ENCODE peak calls at places on chromosomes 5 and 9, in ten cellular contexts. X is HCT116; I is aorta; R is AG09309; M is lower lobe of right lung; O is heart left ventricle; H is HAP-1; C is cardiac fibroblast; W is lower leg skin; F is CD8-positive, alpha-beta memory T cell. Z is an unnamed sample.

GRCh38 chr5:167020418-167020817 is 1271.0 kb upstream of the WWC1 start:
- DNase-seq in H (no peak), W (no peak), O (no peak), F (no peak), X (no peak), R (no peak), I (no peak), C (no peak), M (no peak), Z (no peak)

GRCh38 chr5:103472820-103473219 is 89.8 kb downstream of the NUDT12 start:
- DNase-seq in F (no peak), M (no peak), H (no peak), I (no peak), X (no peak), O (no peak), C (peak; percentile 76), R (no peak), W (no peak), Z (no peak)

GRCh38 chr9:137302176-137303030 is at the start of gene NRARP:
- DNase-seq in W (peak; percentile 83), M (peak; percentile 94), R (no peak), O (peak; percentile 95), H (peak; percentile 76), I (peak; percentile 91), C (peak; percentile 77), F (peak; percentile 92), X (peak; percentile 60), Z (peak; percentile 96)

GRCh38 chr9:114005371-114006154 is 72.5 kb downstream of the AMBP start:
- DNase-seq in C (no peak), I (no peak), H (no peak), F (no peak), X (no peak), O (no peak), M (no peak), W (peak; percentile 5), R (no peak), Z (peak; percentile 61)

GRCh38 chr9:129143461-129143927 is 32.3 kb downstream of the PTPA start:
- DNase-seq in F (no peak), C (peak; percentile 69), O (peak; percentile 85), H (no peak), I (peak; percentile 78), R (no peak), M (peak; percentile 66), X (no peak), W (no peak), Z (peak; percentile 94)

GRCh38 chr9:70352356-70352755 is 62.1 kb downstream of the KLF9 start:
- DNase-seq in F (no peak), X (no peak), W (no peak), I (no peak), H (no peak), R (peak; percentile 21), M (no peak), C (peak; percentile 66), O (no peak), Z (no peak)

GRCh38 chr5:1519631-1520141 is 4.1 kb downstream of the LPCAT1 start:
- DNase-seq in I (peak; percentile 41), X (no peak), O (peak; percentile 13), H (no peak), W (no peak), M (no peak), R (no peak), F (no peak), C (no peak), Z (peak; percentile 60)

GRCh38 chr5:123722451-123722850 is 210.5 kb downstream of the CSNK1G3 start:
- DNase-seq in M (no peak), F (no peak), X (no peak), H (no peak), I (no peak), W (no peak), R (no peak), O (no peak), C (peak; percentile 19), Z (no peak)

GRCh38 chr9:111728617-111729366 is 65.9 kb downstream of the SHOC1 start:
- DNase-seq in M (no peak), I (no peak), W (no peak), R (peak; percentile 77), C (peak; percentile 95), X (peak; percentile 87), O (no peak), F (no peak), H (no peak), Z (no peak)
- H3K4me3 ChIP-seq in M (no peak overlapping the region), I (no peak overlapping the region), W (no peak overlapping the region), R (no peak overlapping the region), C (no peak overlapping the region), X (peak overlapping the region; percentile 19), O (no peak overlapping the region), F (no peak overlapping the region), H (no peak overlapping the region), Z (no peak overlapping the region)

GRCh38 chr5:175840050-175840841 is 31.1 kb upstream of the CPLX2 start:
- DNase-seq in W (no peak), O (no peak), C (peak; percentile 50), H (no peak), M (no peak), I (no peak), F (peak; percentile 8), R (no peak), X (no peak), Z (no peak)

GRCh38 chr5:175845229-175845628 is 26.1 kb upstream of the CPLX2 start:
- DNase-seq in R (no peak), I (no peak), O (no peak), X (no peak), M (no peak), H (no peak), F (no peak), C (no peak), W (no peak), Z (no peak)

GRCh38 chr5:175844174-175844573 is 27.2 kb upstream of the CPLX2 start:
- DNase-seq in X (no peak), O (no peak), M (no peak), H (no peak), I (no peak), W (no peak), F (no peak), C (no peak), R (no peak), Z (no peak)

GRCh38 chr5:175842947-175843793 is 28.2 kb upstream of the CPLX2 start:
- DNase-seq in M (no peak), H (no peak), W (no peak), I (no peak), C (peak; percentile 56), O (no peak), F (no peak), R (peak; percentile 46), X (no peak), Z (no peak)

GRCh38 chr5:175842506-175842905 is 28.9 kb upstream of the CPLX2 start:
- DNase-seq in F (no peak), R (no peak), H (no peak), X (no peak), O (no peak), C (no peak), W (no peak), I (no peak), M (no peak), Z (no peak)
- H3K4me3 ChIP-seq in F (no peak overlapping the region), R (no peak overlapping the region), H (no peak overlapping the region), X (peak overlapping the region; percentile 10), O (no peak overlapping the region), C (no peak overlapping the region), W (no peak overlapping the region), I (no peak overlapping the region), M (no peak overlapping the region), Z (no peak overlapping the region)

DNA sequence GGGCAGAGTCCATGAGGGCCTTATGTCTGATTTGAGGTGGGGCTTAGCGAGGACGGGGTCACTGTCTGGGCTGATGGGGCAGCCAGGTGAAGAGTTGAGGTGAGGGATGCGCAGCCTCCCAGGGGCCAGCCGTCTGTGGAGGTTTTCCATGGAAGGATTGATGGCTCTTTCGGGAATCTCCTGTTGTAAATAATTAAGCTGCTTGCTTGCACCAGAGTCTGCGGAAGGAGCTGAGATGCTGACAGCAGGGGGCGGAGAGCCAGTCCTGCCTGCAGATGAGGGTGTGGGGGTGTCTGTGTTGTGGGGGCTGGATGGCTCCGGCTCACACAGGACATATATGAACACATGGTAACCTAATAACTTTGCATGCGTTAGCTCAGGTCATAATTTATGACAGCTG is 36.6 kb upstream of the SEMA4D start:
- DNase-seq in W (no peak), M (no peak), F (no peak), X (no peak), I (no peak), H (no peak), C (no peak), R (no peak), O (no peak), Z (no peak)
- H3K4me3 ChIP-seq in W (no peak overlapping the region), M (no peak overlapping the region), F (no peak overlapping the region), X (no peak overlapping the region), I (no peak overlapping the region), H (no peak overlapping the region), C (no peak overlapping the region), R (no peak overlapping the region), O (no peak overlapping the region), Z (no peak overlapping the region)

GRCh38 chr9:97501177-97501971 is at the start of gene TMOD1:
- DNase-seq in F (no peak), M (peak; percentile 78), I (peak; percentile 73), H (peak; percentile 43), C (peak; percentile 25), R (no peak), O (peak; percentile 85), W (no peak), X (peak; percentile 23), Z (peak; percentile 82)

GRCh38 chr9:97502984-97503861 is 1.8 kb downstream of the TMOD1 start:
- DNase-seq in R (no peak), O (no peak), X (no peak), C (no peak), I (no peak), H (no peak), W (no peak), M (no peak), F (no peak), Z (no peak)

GRCh38 chr9:97503862-97504210 is 2.4 kb downstream of the TMOD1 start:
- DNase-seq in M (no peak), R (no peak), I (no peak), O (no peak), C (no peak), F (no peak), X (no peak), H (no peak), W (no peak), Z (no peak)

GRCh38 chr9:97501972-97502221 is 431 bp downstream of the TMOD1 start:
- DNase-seq in M (no peak), O (no peak), W (no peak), H (no peak), I (no peak), C (no peak), X (no peak), R (no peak), F (no peak), Z (peak; percentile 78)

DNA sequence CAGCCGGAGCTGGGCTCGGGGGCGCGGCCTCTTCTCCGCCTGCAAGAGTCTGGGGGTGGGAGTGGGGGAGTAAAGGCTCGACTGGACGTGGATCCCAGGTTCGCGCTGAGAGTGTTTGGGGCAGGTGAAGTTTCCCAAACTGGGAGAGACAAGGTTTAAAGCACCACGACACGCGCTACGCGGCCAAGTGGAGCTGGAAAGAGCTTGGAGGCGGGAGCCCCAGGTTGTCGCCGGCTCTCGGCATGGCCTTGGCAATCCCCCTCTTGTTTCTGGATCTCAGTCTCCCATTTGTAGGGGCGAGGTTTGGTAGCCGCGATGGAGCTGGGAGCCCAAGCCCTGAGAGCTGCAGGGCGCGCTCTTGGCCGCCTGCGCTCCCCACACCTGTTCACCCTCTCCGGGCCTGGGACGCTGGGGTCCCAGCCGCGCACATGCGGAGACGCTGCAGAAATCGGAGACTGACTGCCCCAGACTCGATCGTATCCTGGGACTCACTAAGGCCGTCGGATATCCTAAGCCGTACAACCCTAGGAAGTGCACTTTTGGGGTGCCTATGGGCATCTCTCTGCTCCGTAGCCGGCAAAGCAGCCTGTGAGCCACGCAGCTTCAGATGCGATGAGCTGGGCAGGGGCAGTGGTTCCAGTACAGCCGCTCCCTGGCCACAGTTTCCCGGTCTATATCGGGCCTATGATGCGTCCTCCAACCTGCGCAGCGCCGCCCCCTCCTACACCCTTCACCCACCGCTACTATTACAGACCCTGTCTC is 937 bp downstream of the TMOD1 start:
- DNase-seq in H (no peak), O (peak; percentile 57), I (no peak), C (peak; percentile 6), F (no peak), R (no peak), M (peak; percentile 49), W (no peak), X (no peak), Z (peak; percentile 72)
- H3K4me3 ChIP-seq in H (peak overlapping the region; percentile 49), O (peak overlapping the region; percentile 91), I (peak overlapping the region; percentile 100), C (peak overlapping the region; percentile 15), F (peak overlapping the region; percentile 39), R (no peak overlapping the region), M (peak overlapping the region; percentile 75), W (peak overlapping the region; percentile 57), X (peak overlapping the region; percentile 70), Z (peak overlapping the region; percentile 47)

Z was measured in kidney.